ENCODE peak calls at places on chromosomes 5 and 9, in nine cellular contexts. F is CD8-positive, alpha-beta T cell; V is GM20000; R is midbrain; I is ovary; T is NCI-H446 treated with DMSO at 0.1 percent for 48 hours; O is NCI-H1092; Z is HS-27A; W is foreskin fibroblast. P is an unnamed sample.

GRCh38 chr9:29796291-29796952 is 2223.1 kb upstream of the C9orf72 start:
- DNase-seq in Z (no peak), I (no peak), W (no peak), R (no peak), O (no peak), F (no peak), V (no peak), T (no peak), P (no peak)

GRCh38 chr9:89095755-89096154 is 82.9 kb downstream of the SHC3 start:
- DNase-seq in Z (no peak), R (no peak), V (no peak), F (no peak), O (no peak), T (no peak), I (no peak), W (peak; percentile 36), P (no peak)

GRCh38 chr5:177473461-177473991 is at the start of gene DBN1:
- DNase-seq in I (peak; percentile 68), O (no peak), F (no peak), T (peak; percentile 21), R (peak; percentile 51), W (peak; percentile 85), V (peak; percentile 95), Z (no peak), P (peak; percentile 82)

GRCh38 chr9:93064392-93065124 is 6.1 kb downstream of the SUSD3 start:
- DNase-seq in F (peak; percentile 97), W (no peak), I (no peak), R (no peak), V (peak; percentile 91), O (no peak), T (no peak), Z (no peak), P (no peak)

GRCh38 chr9:33125871-33126822 is 41.0 kb downstream of the B4GALT1 start:
- DNase-seq in T (no peak), V (peak; percentile 34), I (peak; percentile 8), R (no peak), Z (no peak), W (peak; percentile 25), F (no peak), O (no peak), P (no peak)

GRCh38 chr5:137296213-137296702 is 202.9 kb downstream of the SPOCK1 start:
- DNase-seq in I (no peak), Z (no peak), R (no peak), V (no peak), F (no peak), O (peak; percentile 59), T (peak; percentile 54), W (peak; percentile 39), P (no peak)

GRCh38 chr5:9587135-9587534 is 41.3 kb upstream of the SEMA5A start:
- DNase-seq in R (no peak), O (no peak), T (no peak), W (no peak), V (no peak), F (no peak), I (no peak), Z (no peak), P (no peak)

GRCh38 chr5:158943057-158943456 is 156.7 kb downstream of the EBF1 start:
- DNase-seq in I (peak; percentile 31), O (no peak), Z (peak; percentile 60), F (no peak), T (peak; percentile 51), W (peak; percentile 93), R (no peak), V (peak; percentile 23), P (peak; percentile 95)

GRCh38 chr9:120522558-120522957 is 57.4 kb downstream of the CDK5RAP2 start:
- DNase-seq in I (no peak), W (no peak), O (no peak), V (no peak), T (no peak), F (no peak), R (no peak), Z (no peak), P (no peak)

GRCh38 chr9:109421034-109421700 is 76.9 kb downstream of the PTPN3 start:
- DNase-seq in R (no peak), F (no peak), T (no peak), Z (no peak), I (no peak), W (no peak), V (no peak), O (no peak), P (no peak)

GRCh38 chr9:35659340-35659739 is 1.2 kb downstream of the CCDC107 start:
- DNase-seq in V (no peak), W (peak; percentile 75), O (no peak), I (no peak), F (no peak), Z (no peak), T (no peak), R (no peak), P (no peak)

GRCh38 chr9:86713456-86713855 is 233.8 kb downstream of the GAS1 start:
- DNase-seq in I (no peak), W (peak; percentile 76), Z (no peak), O (no peak), V (no peak), R (no peak), F (no peak), T (no peak), P (no peak)

GRCh38 chr5:179257190-179257741 is 88.0 kb downstream of the ADAMTS2 start:
- DNase-seq in F (no peak), T (no peak), O (no peak), Z (no peak), R (no peak), I (no peak), V (no peak), W (peak; percentile 80), P (no peak)

GRCh38 chr9:116726606-116727005 is 39.5 kb downstream of the TRIM32 start:
- DNase-seq in R (no peak), W (no peak), O (no peak), Z (no peak), I (no peak), T (no peak), F (no peak), V (no peak), P (no peak)

GRCh38 chr5:122985954-122986721 is 50.4 kb downstream of the PPIC start:
- DNase-seq in F (no peak), V (peak; percentile 58), T (no peak), R (no peak), W (no peak), Z (no peak), O (no peak), I (no peak), P (no peak)

GRCh38 chr5:115543365-115543700 is 1.2 kb downstream of the FEM1C start:
- DNase-seq in T (no peak), I (no peak), Z (no peak), R (no peak), V (no peak), O (no peak), W (no peak), F (no peak), P (no peak)

GRCh38 chr5:54655266-54655665 is 137.7 kb downstream of the SNX18 start:
- DNase-seq in Z (no peak), O (no peak), I (no peak), F (no peak), T (no peak), R (no peak), V (no peak), W (no peak), P (no peak)

GRCh38 chr5:60332244-60333018 is 367.5 kb downstream of the DEPDC1B start:
- DNase-seq in W (peak; percentile 61), R (no peak), T (peak; percentile 28), V (peak; percentile 36), O (no peak), F (no peak), Z (peak; percentile 23), I (no peak), P (peak; percentile 88)

GRCh38 chr5:160199410-160199911 is 29.8 kb upstream of the FABP6 start:
- DNase-seq in R (peak; percentile 62), O (no peak), W (peak; percentile 79), F (peak; percentile 62), I (peak; percentile 80), T (no peak), V (peak; percentile 91), Z (no peak), P (peak; percentile 86)

GRCh38 chr9:2726620-2727335 is 9.5 kb downstream of the KCNV2 start:
- DNase-seq in Z (no peak), O (no peak), T (no peak), R (no peak), F (no peak), W (peak; percentile 55), I (no peak), V (no peak), P (no peak)

GRCh38 chr5:148912714-148913398 is 86.4 kb downstream of the ADRB2 start:
- DNase-seq in O (no peak), F (no peak), R (no peak), T (no peak), I (no peak), Z (peak; percentile 85), V (no peak), W (peak; percentile 99), P (peak; percentile 100)

GRCh38 chr9:347667-348292 is 133.1 kb downstream of the DOCK8 start:
- DNase-seq in F (no peak), W (peak; percentile 41), T (no peak), O (peak; percentile 1), R (peak; percentile 55), Z (no peak), I (no peak), V (no peak), P (peak; percentile 26)

GRCh38 chr5:174532453-174533126 is 191.8 kb upstream of the MSX2 start:
- DNase-seq in T (no peak), V (no peak), O (no peak), I (no peak), F (no peak), W (peak; percentile 85), Z (no peak), R (peak; percentile 17), P (peak; percentile 97)

GRCh38 chr5:180284161-180284560 is 7.7 kb downstream of the MAPK9 start:
- DNase-seq in T (no peak), Z (no peak), V (no peak), W (no peak), F (no peak), O (no peak), I (no peak), R (peak; percentile 57), P (no peak)

GRCh38 chr5:7855611-7856010 is 4.7 kb upstream of the CFAP90 start:
- DNase-seq in O (no peak), V (no peak), W (no peak), T (no peak), F (no peak), Z (no peak), I (no peak), R (no peak), P (no peak)

GRCh38 chr9:128845186-128845931 is 15.8 kb upstream of the SPOUT1 start:
- DNase-seq in I (no peak), O (no peak), T (no peak), R (no peak), V (peak; percentile 3), Z (no peak), F (no peak), W (peak; percentile 48), P (peak; percentile 61)

GRCh38 chr5:61801174-61801573 is 469.1 kb downstream of the ZSWIM6 start:
- DNase-seq in O (no peak), T (no peak), W (no peak), Z (no peak), F (no peak), R (no peak), V (no peak), I (no peak), P (no peak)

GRCh38 chr9:135335691-135336181 is 143.8 kb upstream of the PPP1R26 start:
- DNase-seq in F (no peak), R (no peak), Z (no peak), I (no peak), W (no peak), V (no peak), T (no peak), O (no peak), P (no peak)

GRCh38 chr9:86997961-86998360 is 50.7 kb upstream of the GAS1 start:
- DNase-seq in F (no peak), Z (no peak), T (no peak), I (no peak), W (no peak), O (no peak), R (no peak), V (no peak), P (no peak)

GRCh38 chr5:176700239-176700847 is 53.1 kb downstream of the TSPAN17 start:
- DNase-seq in F (no peak), W (no peak), V (no peak), O (peak; percentile 42), I (no peak), Z (no peak), T (no peak), R (no peak), P (no peak)

GRCh38 chr9:107276966-107277710 is 5.9 kb upstream of the RAD23B start:
- DNase-seq in T (no peak), R (no peak), F (no peak), I (no peak), W (peak; percentile 47), Z (peak; percentile 60), O (no peak), V (no peak), P (no peak)

P was measured in RWPE1.